ENCODE peak calls at places on chromosomes 12 and 14, in four cellular contexts. D is SK-N-SH, X is K562, U is HCT116. Q is an unnamed sample.

GRCh38 chr14:91372680-91373495 is 44.7 kb downstream of the CCDC88C start:
- DNase-seq in X (no peak), D (peak), U (no peak), Q (no peak)

GRCh38 chr12:25054783-25055144 is 105.9 kb upstream of the BCAT1 start:
- DNase-seq in D (no peak), X (no peak), U (no peak), Q (no peak)

GRCh38 chr14:47227051-47227600 is 448.3 kb downstream of the MDGA2 start:
- DNase-seq in U (no peak), D (no peak), X (no peak), Q (no peak)

GRCh38 chr12:23945249-23945648 is 4.2 kb downstream of the SOX5 start:
- DNase-seq in U (no peak), X (no peak), D (no peak), Q (no peak)

GRCh38 chr12:64608901-64609542 is 1.3 kb upstream of the RASSF3 start:
- DNase-seq in U (peak), X (peak), D (peak), Q (peak)

GRCh38 chr14:63752449-63753169 is 24.7 kb upstream of the SGPP1 start:
- DNase-seq in U (no peak), X (no peak), D (no peak), Q (no peak)

GRCh38 chr12:104064031-104064841 is at the start of gene HCFC2:
- DNase-seq in X (peak), U (peak), D (peak), Q (peak)

GRCh38 chr14:65287264-65288131 is 125.0 kb upstream of the FUT8 start:
- DNase-seq in D (no peak), X (no peak), U (no peak), Q (peak)

GRCh38 chr12:95633049-95633545 is 81.8 kb upstream of the USP44 start:
- DNase-seq in X (no peak), D (no peak), U (peak), Q (no peak)

GRCh38 chr12:68954811-68955210 is 21.8 kb upstream of the CPM start:
- DNase-seq in X (no peak), D (no peak), U (no peak), Q (no peak)

GRCh38 chr14:33280646-33281045 is 342.0 kb downstream of the NPAS3 start:
- DNase-seq in X (no peak), U (no peak), D (no peak), Q (no peak)

GRCh38 chr12:68276400-68276930 is 23.1 kb upstream of the IL22 start:
- DNase-seq in D (no peak), U (no peak), X (no peak), Q (no peak)

GRCh38 chr14:80164991-80165390 is 46.3 kb downstream of the DIO2 start:
- DNase-seq in D (no peak), U (no peak), X (no peak), Q (no peak)

GRCh38 chr12:7107181-7108041 is 1.6 kb downstream of the C1RL start:
- DNase-seq in D (no peak), U (no peak), X (no peak), Q (no peak)

GRCh38 chr12:123019841-123020138 is 39.3 kb downstream of the ARL6IP4 start:
- DNase-seq in U (no peak), D (no peak), X (no peak), Q (no peak)

GRCh38 chr12:115313929-115314328 is 630.0 kb upstream of the TBX3 start:
- DNase-seq in U (no peak), X (no peak), D (no peak), Q (no peak)

GRCh38 chr12:125221602-125222001 is 156.4 kb downstream of the AACS start:
- DNase-seq in U (no peak), X (no peak), D (no peak), Q (no peak)
- TF ChIP-seq REST in U (no peak), X (no peak), D (no peak), Q (no peak)

GRCh38 chr12:124422570-124423523 is 128.0 kb downstream of the RFLNA start:
- DNase-seq in X (peak), U (peak), D (peak), Q (no peak)
- TF ChIP-seq POLR2AphosphoS5 in X (peak), U (peak), D (peak), Q (no peak)

GRCh38 chr14:85359505-85359904 is 170.4 kb upstream of the FLRT2 start:
- DNase-seq in X (no peak), D (no peak), U (no peak), Q (no peak)

GRCh38 chr14:85358136-85358785 is 171.7 kb upstream of the FLRT2 start:
- DNase-seq in D (no peak), X (no peak), U (no peak), Q (no peak)

GRCh38 chr14:85357120-85357519 is 172.8 kb upstream of the FLRT2 start:
- DNase-seq in X (no peak), U (no peak), D (no peak), Q (no peak)
- H3K4me3 ChIP-seq in X (no peak), U (no peak), D (no peak), Q (no peak)

DNA sequence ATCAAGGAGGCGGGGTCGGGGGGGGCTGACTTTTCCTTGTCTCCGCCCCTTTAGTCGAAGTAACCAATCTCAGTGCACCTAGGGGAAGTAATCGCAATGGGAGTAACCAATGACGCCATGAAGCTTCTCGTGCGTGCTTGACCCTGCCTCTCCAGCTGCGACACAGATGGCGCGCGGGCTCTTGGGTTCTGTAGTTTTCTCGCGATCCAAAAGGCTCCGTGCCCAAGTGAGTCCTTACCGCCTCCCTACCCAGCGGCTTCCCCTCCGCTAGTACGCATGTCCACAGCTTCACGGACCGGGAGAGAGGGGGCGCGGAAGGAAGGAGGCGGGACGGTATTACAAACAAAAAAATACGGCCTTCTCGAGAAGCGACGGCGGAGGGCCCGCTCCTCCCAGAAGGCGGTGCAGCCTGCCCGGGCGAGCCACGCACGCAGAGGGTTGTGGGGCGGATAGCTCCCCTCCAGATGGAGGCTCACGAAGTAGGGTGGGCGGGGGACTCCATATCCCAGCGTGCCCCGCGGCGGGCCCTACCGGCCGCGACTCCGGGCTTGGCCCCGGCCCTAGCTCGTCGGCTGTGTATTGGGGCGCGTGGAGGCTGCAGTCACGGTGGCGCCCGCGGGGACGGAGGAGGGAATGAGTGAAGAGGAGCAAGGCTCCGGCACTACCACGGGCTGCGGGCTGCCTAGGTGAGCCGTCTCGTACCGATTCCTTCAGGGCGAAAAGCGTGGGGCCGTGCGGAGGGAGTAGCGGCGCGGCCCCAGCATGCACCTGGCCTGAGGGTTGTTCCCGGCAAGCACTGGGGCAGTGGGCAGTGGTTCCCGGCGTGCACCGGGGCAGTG is at the start of gene TARBP2:
- DNase-seq in X (peak), U (peak), D (peak), Q (peak)
- TF ChIP-seq REST in X (peak), U (no peak), D (peak), Q (no peak)

DNA sequence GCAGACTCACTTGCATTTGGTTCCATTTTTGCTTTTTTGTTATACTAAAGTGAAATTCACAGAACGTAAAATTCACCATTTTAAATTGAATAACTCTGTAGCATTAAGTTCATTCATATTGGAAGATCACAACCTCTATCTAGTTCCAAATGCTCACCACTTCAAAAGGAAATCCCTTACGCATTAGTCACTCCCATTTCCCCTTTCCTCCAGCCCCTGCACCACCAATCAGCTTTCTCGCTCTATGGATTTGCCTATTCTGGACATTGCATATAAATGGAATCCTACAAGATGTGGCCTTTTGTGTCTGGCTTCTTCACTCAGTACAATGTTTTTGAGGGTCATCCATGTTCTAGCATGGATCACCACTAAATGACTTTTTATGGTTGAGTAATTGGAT is 294.5 kb downstream of the KSR2 start:
- DNase-seq in X (no peak), U (no peak), D (no peak), Q (no peak)
- TF ChIP-seq POLR2AphosphoS5 in X (no peak), U (no peak), D (no peak), Q (no peak)

GRCh38 chr14:22291406-22291805 is 297.6 kb downstream of the DAD1 start:
- DNase-seq in D (no peak), U (no peak), X (no peak), Q (no peak)

GRCh38 chr14:22300646-22301045 is 288.4 kb downstream of the DAD1 start:
- DNase-seq in D (no peak), U (no peak), X (no peak), Q (no peak)

GRCh38 chr14:22297376-22297775 is 291.6 kb downstream of the DAD1 start:
- DNase-seq in D (no peak), U (no peak), X (no peak), Q (no peak)

GRCh38 chr14:22296088-22296487 is 292.9 kb downstream of the DAD1 start:
- DNase-seq in X (no peak), D (no peak), U (no peak), Q (no peak)

DNA sequence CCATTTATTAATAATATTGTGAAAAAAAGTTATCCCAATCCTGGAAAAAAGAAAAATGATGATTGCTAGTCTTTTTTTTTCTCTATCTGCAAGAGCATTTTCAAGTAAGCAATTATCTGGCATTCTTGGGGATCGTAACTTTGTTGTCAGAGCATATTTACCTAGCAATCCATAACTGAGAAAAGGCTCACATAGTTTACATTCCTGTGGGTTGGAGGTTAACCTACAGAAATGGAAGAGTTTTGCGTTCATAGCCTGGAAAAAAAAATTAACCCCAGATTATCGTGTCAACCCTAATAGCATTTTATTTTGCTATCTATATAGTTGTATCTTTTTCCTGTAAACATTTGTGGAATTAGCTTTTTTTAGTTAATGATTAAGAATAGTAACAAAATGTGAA is 292.3 kb downstream of the DAD1 start:
- DNase-seq in X (no peak), U (no peak), D (no peak), Q (peak)
- H3K4me3 ChIP-seq in X (no peak), U (no peak), D (no peak), Q (no peak)

GRCh38 chr12:111807232-111807631 is 34.8 kb upstream of the MAPKAPK5 start:
- DNase-seq in U (no peak), X (no peak), D (no peak), Q (no peak)
- TF ChIP-seq REST in U (no peak), X (no peak), D (no peak), Q (no peak)

Q was measured in GM23338.